ENCODE peak calls at places on chromosomes 1 and 21, in four cellular contexts. B is IMR-90, H is cardiac fibroblast, U is astrocyte of the spinal cord. O is an unnamed sample.

GRCh38 chr1:183995322-183996035 is 42.0 kb downstream of the COLGALT2 start:
- DNase-seq in U (no peak), B (peak), H (peak), O (no peak)

GRCh38 chr1:212981571-212982328 is 31.4 kb downstream of the VASH2 start:
- DNase-seq in H (no peak), U (no peak), B (peak), O (peak)

GRCh38 chr1:236480758-236481436 is 42.9 kb upstream of the LGALS8 start:
- DNase-seq in U (no peak), B (no peak), H (no peak), O (no peak)

GRCh38 chr1:13830616-13831280 is 130.8 kb downstream of the PRDM2 start:
- DNase-seq in B (peak), H (peak), U (no peak), O (peak)

GRCh38 chr1:57353589-57353988 is 70.3 kb downstream of the DAB1 start:
- DNase-seq in B (peak), H (no peak), U (no peak), O (no peak)

GRCh38 chr1:234827181-234827580 is 217.2 kb upstream of the IRF2BP2 start:
- DNase-seq in B (no peak), H (no peak), U (no peak), O (no peak)

GRCh38 chr21:17469727-17470126 is 43.1 kb upstream of the CXADR start:
- DNase-seq in U (no peak), B (no peak), H (no peak), O (no peak)

GRCh38 chr1:93904228-93904627 is 5.0 kb downstream of the GCLM start:
- DNase-seq in H (peak), B (no peak), U (no peak), O (peak)

GRCh38 chr21:35896060-35896459 is 164.3 kb downstream of the SETD4 start:
- DNase-seq in B (no peak), H (no peak), U (no peak), O (no peak)

GRCh38 chr1:18681423-18681835 is 50.8 kb downstream of the PAX7 start:
- DNase-seq in B (peak), H (peak), U (no peak), O (peak)

GRCh38 chr21:33848252-33848953 is 67.2 kb downstream of the ATP5PO start:
- DNase-seq in U (no peak), B (no peak), H (no peak), O (no peak)

GRCh38 chr1:79711001-79711431 is 704.5 kb upstream of the ADGRL4 start:
- DNase-seq in U (peak), H (peak), B (peak), O (no peak)

GRCh38 chr1:230555826-230556225 is 86.5 kb upstream of the COG2 start:
- DNase-seq in H (no peak), U (no peak), B (no peak), O (no peak)

GRCh38 chr1:158028956-158029355 is 35.5 kb downstream of the KIRREL1 start:
- DNase-seq in H (peak), U (peak), B (peak), O (no peak)

GRCh38 chr1:213066363-213066762 is 15.3 kb downstream of the RPS6KC1 start:
- DNase-seq in H (no peak), B (no peak), U (no peak), O (no peak)

GRCh38 chr1:165116732-165117131 is 239.8 kb downstream of the LMX1A start:
- DNase-seq in B (peak), H (peak), U (peak), O (peak)

GRCh38 chr21:19781881-19782652 is 1216.1 kb upstream of the NCAM2 start:
- DNase-seq in B (no peak), H (peak), U (no peak), O (no peak)

GRCh38 chr21:29786509-29786908 is 153.3 kb downstream of the GRIK1 start:
- DNase-seq in H (no peak), B (no peak), U (no peak), O (no peak)

GRCh38 chr1:198113302-198113701 is 43.5 kb upstream of the NEK7 start:
- DNase-seq in B (peak), U (no peak), H (peak), O (peak)

GRCh38 chr1:84720275-84720780 is 30.1 kb upstream of the SSX2IP start:
- DNase-seq in U (no peak), H (no peak), B (no peak), O (no peak)

GRCh38 chr1:20216574-20216973 is 30.3 kb upstream of the PLA2G2C start:
- DNase-seq in H (peak), B (peak), U (peak), O (no peak)

GRCh38 chr21:36551731-36552457 is 72.0 kb upstream of the CLDN14 start:
- DNase-seq in U (peak), H (peak), B (peak), O (peak)

GRCh38 chr1:15288173-15288926 is 41.3 kb downstream of the FHAD1 start:
- DNase-seq in B (no peak), H (no peak), U (no peak), O (no peak)

GRCh38 chr1:156814571-156815260 is 1.9 kb downstream of the SH2D2A start:
- DNase-seq in U (no peak), B (no peak), H (no peak), O (no peak)

GRCh38 chr1:54402896-54403295 is 3.3 kb downstream of the SSBP3 start:
- DNase-seq in U (no peak), B (peak), H (no peak), O (no peak)

GRCh38 chr1:238406098-238406497 is 515.4 kb upstream of the ZP4 start:
- DNase-seq in U (no peak), B (no peak), H (no peak), O (no peak)

GRCh38 chr1:181089017-181089776 is 697 bp downstream of the IER5 start:
- DNase-seq in B (no peak), U (peak), H (no peak), O (no peak)

GRCh38 chr21:32474179-32475059 is 61.9 kb downstream of the EVA1C start:
- DNase-seq in H (no peak), B (no peak), U (no peak), O (no peak)

GRCh38 chr1:207239874-207240273 is 81.6 kb upstream of the CD55 start:
- DNase-seq in B (no peak), H (no peak), U (no peak), O (no peak)

GRCh38 chr1:19190468-19190867 is 19.6 kb downstream of the UBR4 start:
- DNase-seq in B (no peak), H (no peak), U (no peak), O (no peak)

GRCh38 chr1:17427696-17428660 is 11.5 kb downstream of the RCC2 start:
- DNase-seq in H (no peak), U (no peak), B (no peak), O (no peak)

GRCh38 chr1:147238925-147239820 is 3.3 kb upstream of the CHD1L start:
- DNase-seq in B (no peak), U (no peak), H (no peak), O (no peak)

GRCh38 chr1:52306227-52307006 is 59.6 kb downstream of the CC2D1B start:
- DNase-seq in U (no peak), H (no peak), B (no peak), O (no peak)

GRCh38 chr1:159935719-159936283 is 9.6 kb downstream of the IGSF9 start:
- DNase-seq in H (no peak), U (no peak), B (no peak), O (no peak)
- H3K4me3 ChIP-seq in H (no peak), U (no peak), B (no peak), O (no peak)

DNA sequence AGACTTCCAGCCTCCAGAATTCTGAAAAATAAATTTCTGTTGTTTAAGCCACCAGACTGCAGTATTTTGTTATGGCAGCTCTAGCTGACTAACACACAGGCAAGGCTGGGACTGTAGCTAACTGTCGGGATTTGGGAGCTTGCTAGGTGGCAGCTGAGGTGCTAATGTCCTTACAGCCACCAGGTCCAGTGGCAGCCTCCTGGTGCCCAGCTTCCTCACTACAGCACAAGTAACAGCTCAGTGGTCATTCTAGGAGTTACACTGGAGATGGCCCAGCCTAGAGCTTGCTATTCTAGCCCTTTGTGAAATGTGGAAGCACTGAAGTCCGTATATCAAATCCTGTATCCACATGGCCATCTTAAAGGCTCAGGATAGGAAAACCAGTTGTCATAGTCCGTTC is 4.3 kb upstream of the C1orf115 start:
- DNase-seq in B (no peak), U (no peak), H (no peak), O (no peak)
- TF ChIP-seq CTCF in B (no peak), U (no peak), H (no peak), O (no peak)

GRCh38 chr1:180065408-180065807 is 89.3 kb upstream of the QSOX1 start:
- DNase-seq in H (no peak), U (no peak), B (no peak), O (no peak)

GRCh38 chr1:180071760-180072159 is 82.9 kb upstream of the QSOX1 start:
- DNase-seq in U (no peak), B (no peak), H (no peak), O (no peak)

GRCh38 chr1:180066150-180066549 is 88.5 kb upstream of the QSOX1 start:
- DNase-seq in U (no peak), B (no peak), H (no peak), O (no peak)

DNA sequence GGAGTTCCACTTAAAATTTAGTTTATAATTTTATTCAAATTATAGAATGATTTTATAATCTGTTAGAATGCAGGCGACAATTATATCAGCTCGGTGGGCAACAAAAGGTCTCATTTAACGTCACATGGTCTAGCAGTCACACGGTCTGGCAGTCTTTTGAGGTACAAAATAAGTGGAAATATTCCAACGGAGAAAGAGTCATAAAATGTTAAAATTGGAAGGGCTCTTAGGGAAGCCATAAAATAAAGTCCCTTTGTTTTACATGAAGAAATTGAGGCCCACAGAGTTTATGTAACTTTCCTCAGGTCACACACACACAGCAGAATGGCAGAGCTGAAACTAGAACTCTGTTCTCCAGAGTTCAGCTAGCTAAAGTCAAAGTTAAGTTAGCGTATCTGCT is 84.4 kb upstream of the QSOX1 start:
- DNase-seq in B (no peak), H (no peak), U (no peak), O (no peak)
- H3K4me3 ChIP-seq in B (no peak), H (no peak), U (no peak), O (no peak)

GRCh38 chr1:9275567-9276034 is 17.1 kb upstream of the SPSB1 start:
- DNase-seq in H (peak), B (peak), U (peak), O (peak)

GRCh38 chr1:9273177-9273576 is 19.5 kb upstream of the SPSB1 start:
- DNase-seq in H (no peak), B (no peak), U (no peak), O (no peak)

GRCh38 chr1:9271861-9272595 is 20.7 kb upstream of the SPSB1 start:
- DNase-seq in H (no peak), B (no peak), U (no peak), O (no peak)

GRCh38 chr1:9278114-9278513 is 14.6 kb upstream of the SPSB1 start:
- DNase-seq in B (no peak), U (no peak), H (peak), O (no peak)

DNA sequence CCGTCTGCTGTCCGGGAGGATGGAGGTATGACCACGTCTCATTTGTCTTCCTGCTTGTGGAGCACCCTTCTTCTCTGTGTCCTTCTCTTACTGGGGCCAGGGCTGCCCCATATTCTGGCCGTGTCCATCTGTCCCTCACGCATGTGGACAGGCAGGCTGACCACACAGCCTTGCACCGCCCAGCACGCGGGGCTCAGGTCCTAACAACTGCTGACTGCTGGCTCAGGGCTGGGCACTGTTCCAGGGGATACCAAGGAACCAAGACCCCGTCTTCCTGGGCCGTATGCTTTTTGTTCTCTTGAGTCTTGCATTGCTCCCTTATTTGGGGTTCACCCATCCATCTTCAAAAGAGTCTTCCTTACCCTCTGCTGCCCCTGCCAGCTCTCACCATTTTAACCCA is 17.5 kb upstream of the SPSB1 start:
- DNase-seq in B (peak), U (no peak), H (peak), O (peak)
- TF ChIP-seq CTCF in B (no peak), U (no peak), H (no peak), O (no peak)

GRCh38 chr21:14384453-14384852 is 1.5 kb upstream of the HSPA13 start:
- DNase-seq in B (no peak), U (no peak), H (no peak), O (no peak)
- H3K4me3 ChIP-seq in B (no peak), U (no peak), H (no peak), O (no peak)

DNA sequence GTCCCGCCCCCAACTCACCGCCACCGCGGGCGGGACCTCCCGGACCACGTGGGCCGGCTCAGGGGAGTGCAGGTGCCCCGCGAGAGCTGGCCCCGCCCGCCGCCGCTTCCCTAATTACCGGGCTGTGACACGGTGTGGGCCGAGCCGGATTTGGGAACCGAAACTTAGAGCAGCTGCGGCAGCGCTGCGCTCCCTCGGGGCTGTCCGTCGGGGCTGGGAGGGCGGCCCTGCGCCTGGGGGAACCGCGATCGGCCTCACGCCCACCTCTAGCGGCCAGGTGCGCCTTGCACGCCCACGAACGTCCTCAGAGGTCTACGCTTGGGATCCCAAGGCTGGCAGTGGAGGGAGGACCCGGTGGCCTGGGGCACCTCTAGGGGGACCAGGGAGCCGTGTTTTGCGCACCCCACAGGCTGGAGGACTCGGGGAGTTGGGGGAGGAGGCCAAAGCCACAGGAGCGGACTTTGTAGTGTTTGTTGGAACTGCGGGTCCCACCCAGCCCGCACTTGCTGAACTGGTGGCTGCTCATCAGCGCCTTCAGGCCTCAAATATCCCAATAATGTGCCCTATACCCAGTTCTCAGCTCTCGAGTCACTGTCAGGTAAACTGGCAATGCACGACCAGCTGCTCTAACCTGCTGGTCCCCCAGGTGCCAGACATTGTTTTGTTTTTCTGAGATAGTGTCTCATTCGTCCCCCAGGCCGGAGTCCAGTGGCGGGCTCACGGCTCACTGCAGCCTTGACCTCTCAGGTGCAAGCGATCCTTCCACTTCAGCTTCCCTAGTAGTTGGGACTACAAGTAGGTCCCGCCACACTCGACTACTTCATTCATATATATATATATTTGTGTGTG is 781 bp upstream of the NADK start:
- DNase-seq in B (no peak), H (no peak), U (no peak), O (peak)
- TF ChIP-seq CTCF in B (no peak), H (no peak), U (peak), O (no peak)

GRCh38 chr1:155321577-155322497 is 1.1 kb downstream of the RUSC1 start:
- DNase-seq in B (no peak), H (no peak), U (peak), O (no peak)
- H3K4me3 ChIP-seq in B (peak), H (peak), U (peak), O (peak)

DNA sequence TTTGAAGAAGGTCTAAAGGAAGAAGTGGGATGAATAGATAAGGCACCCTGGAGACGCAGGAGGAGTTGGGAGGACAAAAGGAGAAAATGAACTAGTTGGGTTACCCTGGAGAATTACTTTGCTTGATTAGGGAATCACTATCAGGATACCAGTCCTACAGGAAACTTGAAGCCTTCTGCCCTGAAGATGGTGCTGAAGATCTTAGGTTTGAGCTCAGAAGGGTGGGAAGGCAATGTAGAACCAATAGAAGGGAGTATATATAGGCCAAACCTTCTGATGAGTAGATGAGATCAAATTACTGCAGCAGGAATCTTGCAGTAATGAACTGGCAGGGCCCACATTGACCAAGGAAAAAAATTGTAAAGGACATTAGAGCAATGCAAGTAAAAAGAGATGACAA is 116.4 kb upstream of the CACYBP start:
- DNase-seq in U (peak), B (peak), H (peak), O (peak)
- TF ChIP-seq CTCF in U (peak), B (peak), H (no peak), O (no peak)

O was measured in fibroblast of villous mesenchyme.